ENCODE peak calls at places on chromosomes 16 and 17, in four cellular contexts. One of them, this sample, is unnamed.

GRCh38 chr17:58083491-58084316 is 485 bp downstream of the DYNLL2 start:
- DNase-seq in glutamatergic neuron: peak; percentile 70
- DNase-seq in stimulated activated CD4-positive, alpha-beta T cell treated with anti-CD3 and anti-CD28 coated beads, Interleukin-1b, Interleukin-23, amount 100 ng/mL, for 24 hours: peak; percentile 50
- DNase-seq in A172: peak; percentile 42
- DNase-seq in this sample: peak; percentile 76

GRCh38 chr17:6231465-6231864 is 161.3 kb downstream of the WSCD1 start:
- DNase-seq in glutamatergic neuron: no peak
- DNase-seq in stimulated activated CD4-positive, alpha-beta T cell treated with anti-CD3 and anti-CD28 coated beads, Interleukin-1b, Interleukin-23, amount 100 ng/mL, for 24 hours: no peak
- DNase-seq in A172: no peak
- DNase-seq in this sample: no peak

GRCh38 chr16:30031477-30031918 is 427 bp upstream of the TLCD3B start:
- DNase-seq in glutamatergic neuron: no peak
- DNase-seq in stimulated activated CD4-positive, alpha-beta T cell treated with anti-CD3 and anti-CD28 coated beads, Interleukin-1b, Interleukin-23, amount 100 ng/mL, for 24 hours: no peak
- DNase-seq in A172: no peak
- DNase-seq in this sample: no peak

GRCh38 chr17:77098884-77099545 is 41.8 kb upstream of the SEC14L1 start:
- DNase-seq in glutamatergic neuron: no peak
- DNase-seq in stimulated activated CD4-positive, alpha-beta T cell treated with anti-CD3 and anti-CD28 coated beads, Interleukin-1b, Interleukin-23, amount 100 ng/mL, for 24 hours: no peak
- DNase-seq in A172: no peak
- DNase-seq in this sample: no peak

GRCh38 chr17:7839199-7839889 is 5.3 kb downstream of the KDM6B start:
- DNase-seq in glutamatergic neuron: no peak
- DNase-seq in stimulated activated CD4-positive, alpha-beta T cell treated with anti-CD3 and anti-CD28 coated beads, Interleukin-1b, Interleukin-23, amount 100 ng/mL, for 24 hours: no peak
- DNase-seq in A172: no peak
- DNase-seq in this sample: no peak

GRCh38 chr16:54285414-54286066 is 1.0 kb downstream of the IRX3 start:
- DNase-seq in glutamatergic neuron: peak; percentile 40
- DNase-seq in stimulated activated CD4-positive, alpha-beta T cell treated with anti-CD3 and anti-CD28 coated beads, Interleukin-1b, Interleukin-23, amount 100 ng/mL, for 24 hours: no peak
- DNase-seq in A172: peak; percentile 38
- DNase-seq in this sample: no peak

GRCh38 chr17:47694818-47695663 is 1.1 kb downstream of the TBKBP1 start:
- DNase-seq in glutamatergic neuron: no peak
- DNase-seq in stimulated activated CD4-positive, alpha-beta T cell treated with anti-CD3 and anti-CD28 coated beads, Interleukin-1b, Interleukin-23, amount 100 ng/mL, for 24 hours: no peak
- DNase-seq in A172: no peak
- DNase-seq in this sample: peak; percentile 68

GRCh38 chr17:69909389-69909788 is 165.6 kb upstream of the KCNJ16 start:
- DNase-seq in glutamatergic neuron: no peak
- DNase-seq in stimulated activated CD4-positive, alpha-beta T cell treated with anti-CD3 and anti-CD28 coated beads, Interleukin-1b, Interleukin-23, amount 100 ng/mL, for 24 hours: no peak
- DNase-seq in A172: no peak
- DNase-seq in this sample: no peak

GRCh38 chr17:44005865-44006580 is 1.6 kb downstream of the NAGS start:
- DNase-seq in glutamatergic neuron: peak; percentile 60
- DNase-seq in stimulated activated CD4-positive, alpha-beta T cell treated with anti-CD3 and anti-CD28 coated beads, Interleukin-1b, Interleukin-23, amount 100 ng/mL, for 24 hours: no peak
- DNase-seq in A172: no peak
- DNase-seq in this sample: peak; percentile 44

GRCh38 chr16:12425134-12425941 is 378.3 kb downstream of the CPPED1 start:
- DNase-seq in glutamatergic neuron: no peak
- DNase-seq in stimulated activated CD4-positive, alpha-beta T cell treated with anti-CD3 and anti-CD28 coated beads, Interleukin-1b, Interleukin-23, amount 100 ng/mL, for 24 hours: no peak
- DNase-seq in A172: no peak
- DNase-seq in this sample: no peak

GRCh38 chr16:86882586-86883280 is 304.4 kb downstream of the FOXL1 start:
- DNase-seq in glutamatergic neuron: no peak
- DNase-seq in stimulated activated CD4-positive, alpha-beta T cell treated with anti-CD3 and anti-CD28 coated beads, Interleukin-1b, Interleukin-23, amount 100 ng/mL, for 24 hours: no peak
- DNase-seq in A172: peak; percentile 78
- DNase-seq in this sample: no peak

GRCh38 chr17:27284811-27285415 is 9.0 kb upstream of the WSB1 start:
- DNase-seq in glutamatergic neuron: no peak
- DNase-seq in stimulated activated CD4-positive, alpha-beta T cell treated with anti-CD3 and anti-CD28 coated beads, Interleukin-1b, Interleukin-23, amount 100 ng/mL, for 24 hours: no peak
- DNase-seq in A172: no peak
- DNase-seq in this sample: no peak

GRCh38 chr17:44122825-44123355 is 551 bp downstream of the HDAC5 start:
- DNase-seq in glutamatergic neuron: no peak
- DNase-seq in stimulated activated CD4-positive, alpha-beta T cell treated with anti-CD3 and anti-CD28 coated beads, Interleukin-1b, Interleukin-23, amount 100 ng/mL, for 24 hours: no peak
- DNase-seq in A172: no peak
- DNase-seq in this sample: peak; percentile 27

GRCh38 chr17:32007463-32008298 is 498 bp downstream of the LRRC37B start:
- DNase-seq in glutamatergic neuron: peak; percentile 47
- DNase-seq in stimulated activated CD4-positive, alpha-beta T cell treated with anti-CD3 and anti-CD28 coated beads, Interleukin-1b, Interleukin-23, amount 100 ng/mL, for 24 hours: peak; percentile 34
- DNase-seq in A172: peak; percentile 56
- DNase-seq in this sample: peak; percentile 45

GRCh38 chr16:27690604-27691003 is 140.7 kb downstream of the KATNIP start:
- DNase-seq in glutamatergic neuron: no peak
- DNase-seq in stimulated activated CD4-positive, alpha-beta T cell treated with anti-CD3 and anti-CD28 coated beads, Interleukin-1b, Interleukin-23, amount 100 ng/mL, for 24 hours: peak; percentile 2
- DNase-seq in A172: peak; percentile 70
- DNase-seq in this sample: no peak

GRCh38 chr17:42779942-42780815 is at the start of gene WNK4:
- DNase-seq in glutamatergic neuron: peak; percentile 67
- DNase-seq in stimulated activated CD4-positive, alpha-beta T cell treated with anti-CD3 and anti-CD28 coated beads, Interleukin-1b, Interleukin-23, amount 100 ng/mL, for 24 hours: no peak
- DNase-seq in A172: peak; percentile 38
- DNase-seq in this sample: no peak

GRCh38 chr16:72427786-72428480 is 256.0 kb upstream of the PMFBP1 start:
- DNase-seq in glutamatergic neuron: no peak
- DNase-seq in stimulated activated CD4-positive, alpha-beta T cell treated with anti-CD3 and anti-CD28 coated beads, Interleukin-1b, Interleukin-23, amount 100 ng/mL, for 24 hours: no peak
- DNase-seq in A172: no peak
- DNase-seq in this sample: no peak

This sample was measured in activated naive CD4-positive, alpha-beta T cell treated with Interleukin-2 at 50 U/mL for 16 hours.